ENCODE peak calls at places on chromosomes 7 and 10, in seven cellular contexts. B is aorta, U is T follicular helper cell, Y is non-pigmented ciliary epithelial cell, J is AG04449, F is putamen, L is NCI-H1092 treated with DMSO at 0.1 percent for 48 hours. O is an unnamed sample.

GRCh38 chr7:76346097-76346496 is 12.7 kb downstream of the YWHAG start:
- DNase-seq in Y (no peak), U (no peak), J (no peak), L (no peak), F (no peak), B (no peak), O (no peak)

GRCh38 chr10:71278691-71279588 is 40.1 kb upstream of the SLC29A3 start:
- DNase-seq in B (no peak), F (peak), J (no peak), Y (no peak), L (peak), U (no peak), O (no peak)

GRCh38 chr10:1626410-1626809 is 110.9 kb downstream of the ADARB2 start:
- DNase-seq in Y (no peak), L (no peak), J (no peak), F (no peak), U (no peak), B (no peak), O (no peak)

GRCh38 chr7:123805287-123805686 is 39.7 kb upstream of the HYAL4 start:
- DNase-seq in U (no peak), L (no peak), B (no peak), J (no peak), F (no peak), Y (no peak), O (no peak)

GRCh38 chr10:129631011-129631410 is 164.0 kb downstream of the MGMT start:
- DNase-seq in J (no peak), B (no peak), U (no peak), Y (no peak), F (no peak), L (no peak), O (no peak)

GRCh38 chr7:158274404-158274811 is 313.2 kb downstream of the PTPRN2 start:
- DNase-seq in L (no peak), U (no peak), F (no peak), Y (no peak), J (no peak), B (peak), O (no peak)

GRCh38 chr10:86757110-86757790 is 831 bp downstream of the BMPR1A start:
- DNase-seq in L (peak), U (no peak), F (peak), Y (no peak), B (peak), J (no peak), O (no peak)

GRCh38 chr10:101066146-101066889 is 4.5 kb downstream of the KAZALD1 start:
- DNase-seq in J (no peak), B (peak), F (no peak), U (no peak), L (peak), Y (no peak), O (peak)

O was measured in amniotic stem cell.